ENCODE peak calls at places on chromosomes 6 and 20, in seven cellular contexts. W is foreskin fibroblast, P is cardiac fibroblast, K is Calu3, U is GM13976, B is suprapubic skin, C is ovary. L is an unnamed sample.

GRCh38 chr6:78598966-78599365 is 268.4 kb upstream of the IRAK1BP1 start:
- DNase-seq in B (no peak), W (peak), K (peak), P (peak), C (no peak), U (no peak), L (peak)

GRCh38 chr6:122631571-122632249 is 21.5 kb downstream of the PKIB start:
- DNase-seq in C (no peak), U (no peak), B (no peak), K (no peak), W (no peak), P (no peak), L (no peak)

GRCh38 chr6:34005845-34006644 is 139.8 kb downstream of the GRM4 start:
- DNase-seq in K (no peak), B (no peak), U (no peak), P (no peak), C (no peak), W (no peak), L (no peak)

GRCh38 chr6:85362652-85363310 is 87.1 kb upstream of the NT5E start:
- DNase-seq in K (no peak), C (no peak), U (no peak), B (no peak), W (peak), P (no peak), L (peak)

GRCh38 chr6:43090557-43090952 is 14.4 kb downstream of the PTK7 start:
- DNase-seq in K (no peak), W (peak), P (no peak), U (no peak), C (no peak), B (no peak), L (no peak)

GRCh38 chr6:2157441-2158127 is 87.8 kb downstream of the GMDS start:
- DNase-seq in B (no peak), K (no peak), W (peak), U (peak), C (no peak), P (peak), L (peak)

GRCh38 chr6:90294989-90295853 is 1.4 kb downstream of the BACH2 start:
- DNase-seq in C (peak), U (peak), P (peak), B (peak), K (peak), W (peak), L (peak)

GRCh38 chr6:125859691-125860210 is 69.0 kb downstream of the NCOA7 start:
- DNase-seq in K (no peak), C (no peak), B (no peak), P (peak), U (no peak), W (peak), L (no peak)

GRCh38 chr6:11161031-11161966 is 49.8 kb upstream of the ERVFRD-1 start:
- DNase-seq in C (no peak), W (peak), U (no peak), P (peak), K (no peak), B (no peak), L (peak)

DNA sequence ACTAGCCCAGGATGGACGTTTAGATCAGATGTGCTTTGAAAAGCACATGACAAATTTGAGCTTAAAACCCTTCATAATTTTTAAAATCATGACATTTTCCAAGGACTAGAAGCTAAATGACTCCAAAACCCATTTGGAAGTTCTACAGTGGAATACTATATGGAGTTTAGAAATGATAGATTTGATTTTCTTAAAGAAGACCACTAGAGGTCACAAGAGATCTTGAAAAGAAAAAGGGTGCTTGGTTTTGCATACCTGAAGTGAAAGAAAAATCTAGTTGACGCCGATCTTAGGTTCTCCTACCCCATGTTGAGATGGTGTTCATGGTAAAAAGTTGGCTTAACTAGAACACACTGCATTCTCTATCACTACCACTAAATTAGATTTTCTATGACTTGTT is 31.5 kb downstream of the CFAP61 start:
- DNase-seq in C (no peak), U (peak), W (peak), B (no peak), K (no peak), P (peak), L (peak)
- TF ChIP-seq CTCF in C (no peak), U (peak), W (peak), B (no peak), K (no peak), P (peak), L (peak)

GRCh38 chr6:105500693-105501092 is 97.8 kb upstream of the PREP start:
- DNase-seq in B (no peak), U (no peak), C (no peak), P (no peak), K (no peak), W (no peak), L (no peak)
- TF ChIP-seq CTCF in B (no peak), U (no peak), C (no peak), P (no peak), K (no peak), W (no peak), L (no peak)

GRCh38 chr6:33000053-33000452 is 9.3 kb downstream of the HLA-DOA start:
- DNase-seq in K (peak), C (no peak), B (no peak), W (no peak), P (no peak), U (peak), L (no peak)
- TF ChIP-seq CTCF in K (peak), C (no peak), B (no peak), W (no peak), P (no peak), U (peak), L (no peak)

GRCh38 chr6:108840919-108841318 is 7.3 kb upstream of the ARMC2 start:
- DNase-seq in K (no peak), W (no peak), P (no peak), U (no peak), B (no peak), C (no peak), L (no peak)

GRCh38 chr6:108837236-108837971 is 10.8 kb upstream of the ARMC2 start:
- DNase-seq in B (no peak), K (no peak), W (no peak), U (no peak), P (no peak), C (no peak), L (no peak)

GRCh38 chr6:108839068-108839467 is 9.2 kb upstream of the ARMC2 start:
- DNase-seq in C (no peak), P (no peak), K (no peak), W (no peak), U (no peak), B (no peak), L (no peak)

GRCh38 chr6:108836061-108836460 is 12.2 kb upstream of the ARMC2 start:
- DNase-seq in P (peak), B (no peak), U (no peak), W (peak), C (no peak), K (no peak), L (no peak)

DNA sequence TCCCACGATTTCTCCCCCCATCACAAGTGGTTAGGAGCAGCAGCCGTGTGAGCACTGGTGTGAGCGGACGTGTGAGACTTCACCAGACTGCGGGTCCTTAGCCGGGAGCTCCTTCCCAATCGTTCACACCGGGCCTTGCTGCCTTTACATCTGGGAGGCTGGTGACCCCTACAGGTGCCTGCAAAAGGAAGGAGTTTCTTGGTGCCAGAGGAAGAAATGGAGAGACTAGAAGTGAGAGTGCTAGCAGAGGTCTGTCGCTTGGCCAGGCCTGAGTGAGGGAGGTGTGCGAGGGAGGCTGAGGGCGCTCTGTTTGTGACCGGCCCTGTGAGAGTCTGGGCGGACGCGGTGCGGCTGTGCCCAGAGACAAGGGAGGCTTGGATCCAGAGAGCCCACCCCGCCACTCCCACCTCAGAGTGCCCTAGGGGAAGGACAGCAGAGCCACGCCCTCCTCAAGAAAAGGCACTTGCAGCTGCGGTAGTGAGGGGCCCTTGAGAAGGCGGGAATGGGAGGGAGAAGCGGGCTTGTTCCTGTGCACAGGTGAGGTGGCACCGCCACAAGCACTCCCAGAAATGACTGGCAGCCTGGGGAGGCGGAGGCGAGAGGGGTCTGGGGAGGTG is 10.0 kb upstream of the ARMC2 start:
- DNase-seq in P (no peak), K (peak), C (no peak), W (peak), B (no peak), U (no peak), L (peak)
- TF ChIP-seq CTCF in P (peak), K (no peak), C (no peak), W (no peak), B (no peak), U (no peak), L (peak)

L was measured in astrocyte of the spinal cord.